ENCODE peak calls at places on chromosome 14, in seven cellular contexts. X is GM23248, V is ovary, A is tibial nerve, O is aorta, N is AG04450, K is heart left ventricle. E is an unnamed sample.

GRCh38 chr14:90714811-90715210 is 101.4 kb downstream of the TTC7B start:
- DNase-seq in X (peak), V (no peak), A (no peak), O (no peak), N (no peak), K (no peak), E (no peak)

GRCh38 chr14:75673345-75673744 is 12.3 kb downstream of the TTLL5 start:
- DNase-seq in X (no peak), V (no peak), A (no peak), O (no peak), N (no peak), K (no peak), E (no peak)

GRCh38 chr14:105844047-105844630 is 317.8 kb downstream of the TMEM121 start:
- DNase-seq in X (no peak), V (no peak), A (no peak), O (no peak), N (no peak), K (no peak), E (no peak)

GRCh38 chr14:33184587-33184986 is 245.9 kb downstream of the NPAS3 start:
- DNase-seq in X (peak), V (no peak), A (no peak), O (no peak), N (no peak), K (no peak), E (no peak)

GRCh38 chr14:80549141-80549540 is 337.8 kb upstream of the DIO2 start:
- DNase-seq in X (no peak), V (no peak), A (no peak), O (no peak), N (no peak), K (no peak), E (peak)

GRCh38 chr14:58177125-58177524 is 22.8 kb upstream of the ACTR10 start:
- DNase-seq in X (no peak), V (no peak), A (no peak), O (no peak), N (no peak), K (no peak), E (no peak)

GRCh38 chr14:80946187-80946586 is 4.6 kb upstream of the CEP128 start:
- DNase-seq in X (peak), V (no peak), A (no peak), O (no peak), N (no peak), K (no peak), E (peak)

GRCh38 chr14:54252072-54252730 is 144.6 kb upstream of the CDKN3 start:
- DNase-seq in X (peak), V (no peak), A (no peak), O (no peak), N (peak), K (no peak), E (peak)

GRCh38 chr14:23712287-23712686 is 76.1 kb downstream of the DHRS2 start:
- DNase-seq in X (no peak), V (no peak), A (no peak), O (no peak), N (no peak), K (no peak), E (no peak)

GRCh38 chr14:98112211-98112780 is 1159.7 kb downstream of the BCL11B start:
- DNase-seq in X (no peak), V (no peak), A (no peak), O (no peak), N (no peak), K (no peak), E (no peak)

GRCh38 chr14:90698379-90698869 is 117.8 kb downstream of the TTC7B start:
- DNase-seq in X (peak), V (peak), A (peak), O (peak), N (no peak), K (peak), E (no peak)

GRCh38 chr14:81766597-81766996 is 232.9 kb upstream of the SEL1L start:
- DNase-seq in X (no peak), V (no peak), A (no peak), O (no peak), N (no peak), K (no peak), E (no peak)

GRCh38 chr14:96915478-96915877 is 118.3 kb downstream of the VRK1 start:
- DNase-seq in X (no peak), V (no peak), A (no peak), O (no peak), N (no peak), K (no peak), E (no peak)

GRCh38 chr14:73786942-73787759 is 64.5 kb upstream of the PTGR2 start:
- DNase-seq in X (peak), V (peak), A (no peak), O (peak), N (no peak), K (peak), E (no peak)

GRCh38 chr14:105894125-105894977 is 368.0 kb downstream of the TMEM121 start:
- DNase-seq in X (no peak), V (peak), A (no peak), O (peak), N (no peak), K (no peak), E (no peak)

GRCh38 chr14:70909788-70910614 is 2.7 kb downstream of the PCNX1 start:
- DNase-seq in X (peak), V (no peak), A (no peak), O (no peak), N (no peak), K (no peak), E (no peak)

GRCh38 chr14:69997849-69998248 is 118.6 kb downstream of the SMOC1 start:
- DNase-seq in X (peak), V (peak), A (no peak), O (no peak), N (peak), K (no peak), E (peak)

GRCh38 chr14:21999400-21999799 is 325.8 kb upstream of the OR4E1 start:
- DNase-seq in X (no peak), V (no peak), A (no peak), O (no peak), N (no peak), K (no peak), E (no peak)

GRCh38 chr14:29710015-29710414 is 217.6 kb downstream of the PRKD1 start:
- DNase-seq in X (peak), V (no peak), A (no peak), O (no peak), N (no peak), K (no peak), E (no peak)

GRCh38 chr14:75450381-75451276 is 22.8 kb downstream of the JDP2 start:
- DNase-seq in X (peak), V (peak), A (no peak), O (peak), N (no peak), K (peak), E (peak)

GRCh38 chr14:94213021-94213420 is 38.9 kb downstream of the PPP4R4 start:
- DNase-seq in X (peak), V (no peak), A (no peak), O (no peak), N (no peak), K (no peak), E (peak)

GRCh38 chr14:81406863-81407262 is 6.7 kb upstream of the STON2 start:
- DNase-seq in X (peak), V (no peak), A (peak), O (no peak), N (no peak), K (no peak), E (no peak)

GRCh38 chr14:34128665-34129064 is 177.8 kb upstream of the EGLN3 start:
- DNase-seq in X (no peak), V (no peak), A (no peak), O (peak), N (no peak), K (peak), E (no peak)

GRCh38 chr14:89466460-89466859 is 49.4 kb upstream of the FOXN3 start:
- DNase-seq in X (no peak), V (no peak), A (no peak), O (peak), N (no peak), K (no peak), E (no peak)

GRCh38 chr14:73634333-73634833 is 10.4 kb upstream of the DNAL1 start:
- DNase-seq in X (peak), V (peak), A (no peak), O (no peak), N (no peak), K (peak), E (no peak)

GRCh38 chr14:93956514-93957332 is 19.6 kb downstream of the ASB2 start:
- DNase-seq in X (no peak), V (no peak), A (no peak), O (no peak), N (no peak), K (peak), E (no peak)

GRCh38 chr14:91335191-91336092 is 82.2 kb downstream of the CCDC88C start:
- DNase-seq in X (no peak), V (no peak), A (no peak), O (no peak), N (no peak), K (peak), E (no peak)

GRCh38 chr14:46571970-46572369 is 79.6 kb downstream of the RPL10L start:
- DNase-seq in X (peak), V (no peak), A (no peak), O (no peak), N (no peak), K (no peak), E (peak)

GRCh38 chr14:54362759-54363437 is 33.9 kb upstream of the CDKN3 start:
- DNase-seq in X (no peak), V (no peak), A (no peak), O (no peak), N (no peak), K (no peak), E (no peak)

GRCh38 chr14:100062602-100063001 is 2.6 kb upstream of the EVL start:
- DNase-seq in X (no peak), V (no peak), A (no peak), O (no peak), N (no peak), K (no peak), E (no peak)
- H3K27ac ChIP-seq in X (no peak), V (no peak), A (peak), O (no peak), N (no peak), K (no peak), E (no peak)

DNA sequence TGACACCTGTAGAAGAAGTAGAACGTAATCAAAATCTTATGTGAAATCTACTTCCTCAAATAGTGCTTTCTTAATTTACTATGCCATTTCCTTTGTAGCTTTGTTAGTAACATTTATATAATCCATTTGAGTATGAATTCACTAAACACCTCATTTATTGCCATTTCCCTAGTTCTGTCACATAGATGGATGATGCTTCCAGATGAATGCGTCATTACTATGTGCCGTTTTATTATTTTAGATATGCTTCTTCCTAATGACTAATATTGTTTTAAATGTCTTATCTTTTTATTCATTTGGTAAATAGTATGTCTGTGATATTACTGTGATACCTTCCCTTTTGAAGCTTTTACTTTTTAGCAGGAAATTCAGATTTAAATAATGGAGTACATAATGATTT is 14.4 kb downstream of the FRMD6 start:
- DNase-seq in X (no peak), V (no peak), A (no peak), O (no peak), N (no peak), K (no peak), E (no peak)
- H3K27ac ChIP-seq in X (peak), V (no peak), A (no peak), O (no peak), N (no peak), K (no peak), E (no peak)

GRCh38 chr14:77311217-77311616 is 9.5 kb downstream of the POMT2 start:
- DNase-seq in X (peak), V (no peak), A (no peak), O (no peak), N (no peak), K (no peak), E (no peak)

GRCh38 chr14:77314043-77314442 is 6.6 kb downstream of the POMT2 start:
- DNase-seq in X (peak), V (no peak), A (no peak), O (no peak), N (peak), K (no peak), E (peak)

GRCh38 chr14:77314539-77314938 is 6.1 kb downstream of the POMT2 start:
- DNase-seq in X (no peak), V (no peak), A (no peak), O (no peak), N (no peak), K (no peak), E (no peak)

GRCh38 chr14:77315115-77315944 is 5.4 kb downstream of the POMT2 start:
- DNase-seq in X (no peak), V (no peak), A (no peak), O (no peak), N (no peak), K (no peak), E (no peak)

DNA sequence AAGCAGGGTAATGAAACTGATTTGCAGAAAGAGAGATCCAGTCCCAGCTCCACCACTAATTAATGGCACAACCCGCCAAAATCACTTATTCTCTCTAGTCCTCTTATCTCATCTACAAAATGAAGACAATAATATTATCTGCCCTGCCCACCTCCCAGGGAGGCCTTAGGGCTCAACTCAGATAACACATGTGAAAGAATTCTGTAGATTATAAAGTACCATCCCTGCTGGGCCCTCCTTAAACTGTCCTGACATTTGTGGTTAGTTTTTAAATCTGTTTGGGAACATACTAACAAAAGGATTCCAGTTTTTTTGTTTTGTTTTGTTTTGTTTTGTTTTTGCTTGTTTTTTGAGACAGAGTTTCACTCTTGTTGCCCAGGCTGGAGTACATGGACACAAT is 7.3 kb downstream of the POMT2 start:
- DNase-seq in X (no peak), V (no peak), A (no peak), O (no peak), N (no peak), K (no peak), E (no peak)
- H3K27ac ChIP-seq in X (peak), V (no peak), A (peak), O (no peak), N (peak), K (no peak), E (peak)

DNA sequence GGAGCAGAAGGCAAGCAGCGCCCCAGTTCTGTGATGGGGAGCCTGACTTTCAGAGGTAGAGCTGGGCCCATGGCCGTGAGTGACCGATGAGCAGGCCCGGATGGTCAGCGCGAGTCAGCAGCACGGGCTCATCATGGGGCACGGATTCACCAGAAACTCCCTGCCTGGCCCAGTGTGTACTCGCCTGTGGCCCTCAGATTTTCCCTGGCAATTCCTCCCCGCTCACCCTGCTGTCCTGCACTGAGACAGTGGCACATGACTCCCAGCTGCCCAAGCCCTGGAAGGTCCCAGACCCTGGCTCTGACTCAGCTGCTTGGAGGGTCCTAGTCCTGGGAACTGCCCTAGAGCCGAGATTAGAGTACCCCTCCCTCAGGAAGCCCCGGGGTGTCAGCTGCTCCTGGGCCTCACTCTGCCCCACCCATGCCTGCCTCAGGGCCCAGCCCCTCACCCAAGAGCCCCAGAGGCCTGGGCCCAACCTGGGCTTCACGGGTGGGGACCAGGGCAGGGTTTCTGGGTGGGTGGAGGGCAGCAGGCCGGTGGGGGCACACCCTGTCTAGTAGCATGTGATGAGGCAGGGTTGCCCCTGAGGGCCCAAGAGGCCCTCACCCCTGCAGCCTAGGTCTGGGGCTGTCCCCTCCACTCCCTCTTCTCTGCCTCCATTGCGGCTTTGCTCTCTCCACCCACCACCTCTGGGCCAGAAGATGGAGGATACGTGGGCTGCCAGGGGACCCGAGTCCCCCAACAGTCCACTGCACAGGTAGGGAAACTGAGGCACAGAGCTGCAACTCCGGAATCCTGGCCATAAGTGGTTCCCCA is 8.4 kb downstream of the TRMT61A start:
- DNase-seq in X (peak), V (no peak), A (no peak), O (peak), N (no peak), K (peak), E (no peak)
- H3K27ac ChIP-seq in X (peak), V (peak), A (peak), O (no peak), N (peak), K (no peak), E (no peak)

DNA sequence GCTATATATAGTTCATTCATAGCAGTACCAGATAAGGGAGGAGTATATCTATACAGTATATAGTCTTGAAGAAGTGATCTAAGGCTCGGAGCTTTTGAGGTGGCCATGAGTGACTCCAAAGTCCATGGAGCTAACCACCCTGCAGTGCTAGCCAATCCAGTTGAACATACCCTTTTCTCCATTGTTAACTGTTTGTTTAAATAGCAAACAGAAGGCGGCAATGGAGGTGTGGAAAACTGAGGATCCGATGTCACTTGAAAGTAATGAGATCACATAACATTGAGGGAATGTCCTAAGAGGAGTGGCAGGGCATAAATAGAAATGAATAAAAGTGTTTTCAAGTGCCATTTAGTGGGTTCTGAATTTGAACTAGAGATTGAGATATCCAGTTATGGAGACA is 12.4 kb upstream of the SNAPC1 start:
- DNase-seq in X (peak), V (no peak), A (no peak), O (no peak), N (no peak), K (no peak), E (no peak)
- H3K27ac ChIP-seq in X (peak), V (no peak), A (no peak), O (no peak), N (no peak), K (peak), E (no peak)

GRCh38 chr14:68792022-68792829 is 641 bp downstream of the ZFP36L1 start:
- DNase-seq in X (peak), V (peak), A (no peak), O (peak), N (no peak), K (peak), E (no peak)
- H3K27ac ChIP-seq in X (peak), V (peak), A (peak), O (peak), N (peak), K (peak), E (peak)

DNA sequence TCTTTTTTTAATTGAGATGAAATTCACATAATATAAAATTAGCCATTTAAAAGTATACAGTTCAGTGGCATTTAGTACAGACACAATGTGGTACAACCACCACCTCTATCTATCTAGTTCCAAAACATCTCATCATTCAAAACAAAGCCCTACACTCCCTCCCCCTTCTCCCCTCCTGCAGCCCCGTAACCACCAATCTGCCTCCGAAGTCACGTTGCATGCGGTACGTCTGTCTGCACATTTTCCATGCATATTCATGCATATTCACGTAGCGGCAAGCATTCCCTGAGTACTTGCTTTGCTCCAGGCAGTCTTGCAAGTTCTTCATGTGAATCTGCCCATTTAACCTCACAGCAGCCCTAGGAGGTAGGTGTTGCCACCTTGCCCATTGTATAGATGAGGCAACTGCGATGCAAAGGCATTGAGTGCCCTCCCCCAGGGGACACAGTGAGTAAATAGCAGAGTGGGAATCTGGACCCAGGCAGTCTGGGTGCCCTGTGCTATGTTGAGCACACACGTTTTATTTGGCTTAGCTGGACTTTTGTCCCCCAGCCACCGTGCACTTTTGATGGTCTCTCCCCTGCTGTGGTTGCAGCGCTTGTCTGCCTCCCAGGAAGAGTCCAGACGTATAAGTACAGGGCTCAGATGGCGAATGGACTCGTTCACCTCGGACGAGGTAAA is 43.4 kb downstream of the RIN3 start:
- DNase-seq in X (no peak), V (no peak), A (no peak), O (no peak), N (no peak), K (no peak), E (no peak)
- H3K27ac ChIP-seq in X (no peak), V (no peak), A (no peak), O (no peak), N (no peak), K (no peak), E (no peak)